ENCODE peak calls at places on chromosome 9, in ten cellular contexts. P is memory B cell; O is OCI-LY7; D is AG10803; L is left cardiac atrium; G is non-pigmented ciliary epithelial cell; Q is GM04504; C is HTR-8/SVneo; T is stimulated activated CD4-positive, alpha-beta T cell treated with anti-CD3 and anti-CD28 coated beads, Interleukin-15, amount 100 ng/mL, for 24 hours; M is LHCN-M2. I is an unnamed sample.

GRCh38 chr9:136525841-136526499 is 19.9 kb downstream of the NOTCH1 start:
- DNase-seq in Q (no peak), D (no peak), T (no peak), L (peak), M (peak), G (no peak), O (no peak), P (no peak), C (no peak), I (no peak)

GRCh38 chr9:89805726-89806125 is 200.9 kb downstream of the GADD45G start:
- DNase-seq in G (no peak), T (no peak), D (no peak), P (no peak), M (no peak), Q (no peak), L (no peak), O (no peak), C (no peak), I (no peak)

GRCh38 chr9:89379031-89379430 is 60.7 kb downstream of the SECISBP2 start:
- DNase-seq in P (no peak), L (no peak), M (no peak), G (no peak), T (no peak), O (no peak), C (no peak), Q (no peak), D (no peak), I (no peak)

GRCh38 chr9:136655244-136656225 is 7.2 kb upstream of the EGFL7 start:
- DNase-seq in P (no peak), O (no peak), L (peak), T (no peak), Q (no peak), C (no peak), M (no peak), D (no peak), G (no peak), I (no peak)

GRCh38 chr9:109479822-109480221 is 18.3 kb downstream of the PTPN3 start:
- DNase-seq in D (no peak), G (no peak), L (no peak), M (no peak), Q (no peak), O (no peak), P (no peak), T (no peak), C (no peak), I (no peak)

GRCh38 chr9:110047955-110048472 is 159.9 kb downstream of the C9orf152 start:
- DNase-seq in Q (no peak), O (peak), G (no peak), L (no peak), M (no peak), P (no peak), D (no peak), T (no peak), C (no peak), I (peak)

GRCh38 chr9:4305586-4305985 is 5.7 kb upstream of the GLIS3 start:
- DNase-seq in L (no peak), G (no peak), C (no peak), D (no peak), M (no peak), P (no peak), O (no peak), Q (no peak), T (no peak), I (no peak)

GRCh38 chr9:4080889-4081548 is 218.8 kb downstream of the GLIS3 start:
- DNase-seq in T (no peak), M (no peak), D (no peak), O (no peak), C (no peak), G (no peak), Q (no peak), P (no peak), L (no peak), I (no peak)

GRCh38 chr9:136093331-136093986 is 1.6 kb downstream of the NACC2 start:
- DNase-seq in D (peak), O (no peak), T (no peak), L (peak), P (no peak), M (no peak), C (no peak), Q (no peak), G (no peak), I (no peak)

GRCh38 chr9:127423591-127423933 is 620 bp upstream of the ZNF79 start:
- DNase-seq in Q (no peak), D (no peak), T (no peak), M (no peak), O (peak), G (no peak), P (no peak), C (no peak), L (no peak), I (no peak)

GRCh38 chr9:113600477-113600851 is 136.9 kb downstream of the RGS3 start:
- DNase-seq in O (no peak), P (no peak), T (no peak), Q (no peak), L (peak), D (no peak), G (no peak), M (no peak), C (no peak), I (no peak)

GRCh38 chr9:38232895-38233294 is 159.6 kb upstream of the ALDH1B1 start:
- DNase-seq in O (no peak), Q (no peak), D (no peak), G (no peak), T (no peak), L (no peak), P (no peak), M (no peak), C (no peak), I (no peak)

GRCh38 chr9:89579741-89580395 is 24.9 kb upstream of the GADD45G start:
- DNase-seq in O (no peak), L (no peak), Q (no peak), C (no peak), T (peak), P (no peak), M (no peak), D (no peak), G (no peak), I (no peak)

GRCh38 chr9:20625003-20625349 is 2.7 kb upstream of the MLLT3 start:
- DNase-seq in T (no peak), O (no peak), P (no peak), Q (no peak), M (no peak), G (no peak), D (no peak), L (no peak), C (no peak), I (no peak)

GRCh38 chr9:115808695-115809094 is 344.9 kb upstream of the PAPPA start:
- DNase-seq in G (no peak), L (no peak), O (no peak), M (no peak), P (no peak), T (no peak), Q (no peak), D (no peak), C (no peak), I (no peak)

GRCh38 chr9:92659601-92660000 is 10.3 kb downstream of the IPPK start:
- DNase-seq in C (no peak), M (no peak), T (no peak), L (no peak), O (no peak), G (no peak), Q (no peak), P (no peak), D (no peak), I (no peak)

GRCh38 chr9:130331573-130331972 is 66.0 kb downstream of the HMCN2 start:
- DNase-seq in O (no peak), C (no peak), D (peak), T (no peak), M (peak), L (peak), Q (peak), P (no peak), G (no peak), I (no peak)

GRCh38 chr9:98356953-98357352 is 101.5 kb upstream of the TBC1D2 start:
- DNase-seq in T (no peak), O (no peak), D (no peak), G (no peak), C (no peak), M (no peak), L (no peak), P (no peak), Q (no peak), I (no peak)

GRCh38 chr9:37788328-37788727 is 3.5 kb upstream of the EXOSC3 start:
- DNase-seq in L (no peak), M (no peak), G (no peak), P (no peak), Q (no peak), C (no peak), O (no peak), T (no peak), D (no peak), I (no peak)

GRCh38 chr9:127154003-127154389 is 31.6 kb upstream of the ANGPTL2 start:
- DNase-seq in O (no peak), C (no peak), P (no peak), L (no peak), G (no peak), D (no peak), M (no peak), Q (no peak), T (no peak), I (no peak)

GRCh38 chr9:38026021-38026809 is 42.8 kb downstream of the SHB start:
- DNase-seq in T (no peak), O (no peak), Q (peak), D (peak), M (peak), G (peak), C (peak), L (peak), P (no peak), I (no peak)

GRCh38 chr9:100222674-100223073 is 123.6 kb downstream of the INVS start:
- DNase-seq in M (peak), L (no peak), C (peak), Q (no peak), G (no peak), P (no peak), T (no peak), D (peak), O (peak), I (no peak)

GRCh38 chr9:137429974-137430722 is 7.0 kb downstream of the NOXA1 start:
- DNase-seq in D (no peak), L (peak), T (no peak), C (no peak), Q (no peak), G (no peak), O (peak), P (no peak), M (no peak), I (no peak)

GRCh38 chr9:132670816-132671371 is 630 bp downstream of the GTF3C4 start:
- DNase-seq in M (peak), C (no peak), P (peak), G (no peak), O (peak), Q (no peak), T (peak), D (peak), L (no peak), I (no peak)

GRCh38 chr9:111198936-111199335 is 131.1 kb downstream of the OR2K2 start:
- DNase-seq in Q (no peak), D (peak), O (no peak), C (no peak), L (no peak), M (peak), T (no peak), P (no peak), G (peak), I (no peak)

GRCh38 chr9:90942555-90942954 is 140.9 kb downstream of the SYK start:
- DNase-seq in Q (no peak), D (no peak), P (no peak), T (peak), L (no peak), O (no peak), C (peak), G (no peak), M (peak), I (no peak)

GRCh38 chr9:95096381-95096780 is 221.1 kb downstream of the FANCC start:
- DNase-seq in O (no peak), P (no peak), G (no peak), L (no peak), M (no peak), T (no peak), C (no peak), D (no peak), Q (no peak), I (no peak)

GRCh38 chr9:16867571-16868311 is 2.7 kb downstream of the BNC2 start:
- DNase-seq in G (peak), Q (no peak), M (peak), P (no peak), T (no peak), D (peak), L (peak), C (no peak), O (no peak), I (no peak)

GRCh38 chr9:128114326-128115186 is 13.0 kb downstream of the PTGES2 start:
- DNase-seq in O (no peak), D (no peak), M (no peak), G (no peak), C (no peak), L (no peak), P (no peak), T (no peak), Q (no peak), I (no peak)

GRCh38 chr9:95495988-95496387 is 20.8 kb downstream of the PTCH1 start:
- DNase-seq in Q (no peak), T (no peak), D (no peak), M (no peak), G (no peak), O (peak), P (no peak), C (no peak), L (no peak), I (no peak)

GRCh38 chr9:77848428-77848827 is 183.2 kb downstream of the GNAQ start:
- DNase-seq in L (no peak), C (no peak), P (no peak), M (no peak), G (no peak), D (peak), T (no peak), O (no peak), Q (no peak), I (no peak)

I was measured in H1.